ENCODE peak calls at places on chromosomes 3 and 15, in six cellular contexts. A is brain microvascular endothelial cell, Q is right lobe of liver, U is esophagus squamous epithelium, V is left lung, I is psoas muscle. O is an unnamed sample.
A peak's percentile ranks its signal among the peaks of the same experiment; 100 is the strongest.

GRCh38 chr15:92143765-92144164 is 249.9 kb upstream of the ST8SIA2 start:
- DNase-seq in Q (no peak), A (no peak), I (no peak), V (no peak), U (no peak), O (no peak)

GRCh38 chr3:123036352-123037014 is 8.9 kb upstream of the SEMA5B start:
- DNase-seq in Q (no peak), I (no peak), U (no peak), A (peak; percentile 25), V (no peak), O (no peak)

GRCh38 chr15:40871749-40872617 is 2.1 kb downstream of the RHOV start:
- DNase-seq in I (no peak), U (no peak), A (no peak), V (peak; percentile 60), Q (no peak), O (no peak)

GRCh38 chr15:69665641-69666091 is 213.0 kb downstream of the RPLP1 start:
- DNase-seq in Q (no peak), A (no peak), V (no peak), I (no peak), U (no peak), O (no peak)

GRCh38 chr3:134650431-134651346 is at the start of gene KY:
- DNase-seq in Q (peak; percentile 33), A (no peak), I (peak; percentile 78), U (no peak), V (peak; percentile 53), O (peak; percentile 77)

GRCh38 chr15:85354432-85354831 is 26.0 kb upstream of the AKAP13 start:
- DNase-seq in I (no peak), U (no peak), Q (no peak), V (no peak), A (peak; percentile 31), O (no peak)

GRCh38 chr15:80609512-80609946 is 85.6 kb upstream of the ABHD17C start:
- DNase-seq in V (no peak), A (no peak), Q (no peak), I (no peak), U (no peak), O (no peak)

GRCh38 chr3:123096701-123097100 is 29.9 kb downstream of the PDIA5 start:
- DNase-seq in Q (peak; percentile 72), I (peak; percentile 66), V (no peak), A (no peak), U (no peak), O (no peak)

GRCh38 chr15:77631790-77632551 is 741 bp downstream of the LINGO1 start:
- DNase-seq in U (no peak), I (no peak), V (no peak), Q (no peak), A (no peak), O (no peak)

GRCh38 chr3:100708644-100708988 is 678 bp upstream of the TFG start:
- DNase-seq in U (no peak), I (no peak), V (no peak), Q (no peak), A (no peak), O (no peak)

GRCh38 chr3:123813876-123814275 is 70.3 kb downstream of the MYLK start:
- DNase-seq in U (no peak), Q (no peak), V (no peak), I (no peak), A (peak; percentile 28), O (no peak)

GRCh38 chr3:30720586-30721313 is 114.3 kb downstream of the TGFBR2 start:
- DNase-seq in U (no peak), V (no peak), Q (no peak), A (peak; percentile 14), I (no peak), O (no peak)

GRCh38 chr3:55588120-55588765 is 101.1 kb upstream of the WNT5A start:
- DNase-seq in I (no peak), V (no peak), A (no peak), Q (no peak), U (no peak), O (no peak)

GRCh38 chr3:60079076-60079475 is 1029.3 kb upstream of the CFAP20DC start:
- DNase-seq in V (no peak), A (no peak), I (no peak), Q (no peak), U (no peak), O (no peak)

GRCh38 chr3:189288348-189289235 is 116.8 kb downstream of the TPRG1 start:
- DNase-seq in I (no peak), Q (no peak), V (no peak), U (no peak), A (no peak), O (no peak)

GRCh38 chr15:48370460-48370859 is 39.2 kb downstream of the DUT start:
- DNase-seq in Q (no peak), A (peak; percentile 83), U (no peak), V (no peak), I (no peak), O (no peak)

GRCh38 chr15:90886291-90886614 is 1.9 kb downstream of the FES start:
- DNase-seq in U (no peak), I (no peak), Q (no peak), V (no peak), A (no peak), O (no peak)
- H3K27ac ChIP-seq in U (peak overlapping the region; percentile 93), I (no peak overlapping the region), Q (no peak overlapping the region), V (peak overlapping the region; percentile 98), A (no peak overlapping the region), O (no peak overlapping the region)

DNA sequence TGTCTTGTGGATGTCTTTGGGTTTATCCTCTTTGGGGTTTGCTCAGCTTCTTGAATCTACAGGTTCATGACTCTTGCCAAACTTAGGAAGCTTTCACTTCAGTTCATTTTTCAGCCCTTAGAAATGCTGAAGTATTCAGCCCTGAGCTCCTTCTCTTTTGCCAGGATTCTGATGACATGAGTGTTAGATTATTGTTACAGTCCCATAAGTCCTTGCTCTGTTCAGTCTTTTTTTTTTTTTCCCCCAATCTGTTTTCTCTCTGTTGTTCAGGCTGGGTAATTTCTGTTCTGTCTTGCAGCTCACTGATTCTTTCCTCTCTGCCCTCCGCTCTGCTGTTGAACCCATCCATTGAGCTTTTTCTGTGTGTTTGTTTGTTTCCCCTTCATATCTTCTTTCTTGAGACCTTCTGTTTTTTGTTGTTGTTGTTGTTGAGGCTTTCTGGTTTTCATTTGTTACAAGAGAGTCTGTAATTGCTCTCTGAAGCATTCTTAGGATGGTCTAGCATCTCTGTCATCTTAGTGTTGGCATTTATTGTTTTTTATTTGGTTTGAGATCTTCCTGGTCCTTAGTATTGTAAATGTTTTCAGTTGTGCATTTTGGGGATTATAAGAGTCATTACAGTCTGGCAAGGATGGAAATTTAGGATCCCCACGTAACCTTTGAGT is 18.4 kb downstream of the LRCH3 start:
- DNase-seq in V (no peak), Q (no peak), A (peak; percentile 44), I (no peak), U (no peak), O (no peak)
- H3K27ac ChIP-seq in V (no peak overlapping the region), Q (no peak overlapping the region), A (peak overlapping the region; percentile 39), I (peak overlapping the region; percentile 65), U (no peak overlapping the region), O (peak overlapping the region; percentile 40)

DNA sequence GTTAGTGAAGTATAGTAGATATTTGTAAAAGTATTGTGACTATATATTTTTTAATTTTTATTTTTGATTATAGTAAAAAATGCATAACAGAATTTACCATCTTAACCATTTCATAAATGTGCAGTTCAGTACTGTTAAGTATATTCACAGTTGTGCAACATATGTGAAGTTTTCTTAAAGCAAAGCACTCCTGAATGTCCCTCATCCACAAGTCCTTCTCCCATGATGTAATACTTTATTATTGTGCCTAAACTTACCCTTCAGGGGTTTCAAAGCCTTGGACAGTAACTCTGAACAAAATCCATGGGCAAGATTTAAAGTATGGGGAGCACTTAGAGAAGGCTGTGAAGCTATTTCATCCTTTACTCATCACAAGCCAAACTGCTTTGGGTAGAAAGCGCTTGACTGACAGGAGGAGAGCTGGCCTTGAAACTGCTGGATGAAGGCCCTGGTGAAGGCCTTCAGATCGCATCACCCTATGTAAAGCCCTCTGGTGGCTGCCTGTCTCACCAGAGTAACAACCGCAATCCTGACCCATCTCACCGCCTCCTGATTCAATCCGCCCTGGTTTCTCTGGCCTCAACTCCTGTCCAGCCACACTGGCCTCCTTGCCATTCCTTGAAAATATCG is 28.0 kb downstream of the LSM3 start:
- DNase-seq in V (no peak), I (no peak), U (no peak), A (no peak), Q (no peak), O (no peak)
- H3K27ac ChIP-seq in V (no peak overlapping the region), I (peak overlapping the region; percentile 36), U (no peak overlapping the region), A (no peak overlapping the region), Q (no peak overlapping the region), O (no peak overlapping the region)

GRCh38 chr3:185270956-185271332 is 17.1 kb upstream of the EHHADH start:
- DNase-seq in I (no peak), A (no peak), U (no peak), V (no peak), Q (no peak), O (no peak)
- H3K27ac ChIP-seq in I (no peak overlapping the region), A (no peak overlapping the region), U (no peak overlapping the region), V (no peak overlapping the region), Q (no peak overlapping the region), O (no peak overlapping the region)

GRCh38 chr15:100658895-100659294 is 56.5 kb downstream of the ASB7 start:
- DNase-seq in I (no peak), A (no peak), V (no peak), Q (no peak), U (no peak), O (no peak)
- H3K27ac ChIP-seq in I (no peak overlapping the region), A (no peak overlapping the region), V (no peak overlapping the region), Q (no peak overlapping the region), U (no peak overlapping the region), O (no peak overlapping the region)